ENCODE peak calls at places on chromosomes 13 and 19, in four cellular contexts. One of them, this sample, is unnamed.

GRCh38 chr13:65597839-65598818 is 1632.0 kb downstream of the PCDH9 start:
- DNase-seq in astrocyte of the spinal cord: peak; percentile 68
- DNase-seq in activated CD4-positive, alpha-beta T cell treated with anti-CD3 and anti-CD28 coated beads for 1 hour: no peak
- DNase-seq in HTR-8/SVneo: no peak
- DNase-seq in this sample: peak; percentile 33

GRCh38 chr13:47184311-47184710 is 287.5 kb upstream of the HTR2A start:
- DNase-seq in HTR-8/SVneo: no peak
- DNase-seq in astrocyte of the spinal cord: no peak
- DNase-seq in activated CD4-positive, alpha-beta T cell treated with anti-CD3 and anti-CD28 coated beads for 1 hour: no peak
- DNase-seq in this sample: no peak

GRCh38 chr13:92802776-92803175 is 423.8 kb upstream of the GPC6 start:
- DNase-seq in activated CD4-positive, alpha-beta T cell treated with anti-CD3 and anti-CD28 coated beads for 1 hour: no peak
- DNase-seq in astrocyte of the spinal cord: no peak
- DNase-seq in HTR-8/SVneo: no peak
- DNase-seq in this sample: peak; percentile 2

GRCh38 chr13:41459754-41460111 is 2.4 kb downstream of the RGCC start:
- DNase-seq in astrocyte of the spinal cord: no peak
- DNase-seq in activated CD4-positive, alpha-beta T cell treated with anti-CD3 and anti-CD28 coated beads for 1 hour: no peak
- DNase-seq in HTR-8/SVneo: no peak
- DNase-seq in this sample: no peak

GRCh38 chr19:48858984-48859710 is 9.3 kb downstream of the PLEKHA4 start:
- DNase-seq in activated CD4-positive, alpha-beta T cell treated with anti-CD3 and anti-CD28 coated beads for 1 hour: peak; percentile 73
- DNase-seq in astrocyte of the spinal cord: no peak
- DNase-seq in HTR-8/SVneo: no peak
- DNase-seq in this sample: no peak

GRCh38 chr19:39046037-39046821 is 13.9 kb upstream of the FBXO27 start:
- DNase-seq in HTR-8/SVneo: no peak
- DNase-seq in activated CD4-positive, alpha-beta T cell treated with anti-CD3 and anti-CD28 coated beads for 1 hour: no peak
- DNase-seq in astrocyte of the spinal cord: no peak
- DNase-seq in this sample: peak; percentile 40

GRCh38 chr13:21825186-21825585 is 154.3 kb downstream of the FGF9 start:
- DNase-seq in activated CD4-positive, alpha-beta T cell treated with anti-CD3 and anti-CD28 coated beads for 1 hour: no peak
- DNase-seq in HTR-8/SVneo: no peak
- DNase-seq in astrocyte of the spinal cord: no peak
- DNase-seq in this sample: no peak

GRCh38 chr13:29589234-29589633 is 6.3 kb downstream of the SLC7A1 start:
- DNase-seq in HTR-8/SVneo: peak; percentile 25
- DNase-seq in activated CD4-positive, alpha-beta T cell treated with anti-CD3 and anti-CD28 coated beads for 1 hour: no peak
- DNase-seq in astrocyte of the spinal cord: peak; percentile 72
- DNase-seq in this sample: peak; percentile 78

GRCh38 chr13:28819748-28820098 is 416 bp upstream of the MTUS2 start:
- DNase-seq in activated CD4-positive, alpha-beta T cell treated with anti-CD3 and anti-CD28 coated beads for 1 hour: peak; percentile 17
- DNase-seq in astrocyte of the spinal cord: no peak
- DNase-seq in HTR-8/SVneo: no peak
- DNase-seq in this sample: no peak

GRCh38 chr13:39676315-39676876 is 20.9 kb downstream of the COG6 start:
- DNase-seq in astrocyte of the spinal cord: peak; percentile 62
- DNase-seq in HTR-8/SVneo: peak; percentile 1
- DNase-seq in activated CD4-positive, alpha-beta T cell treated with anti-CD3 and anti-CD28 coated beads for 1 hour: no peak
- DNase-seq in this sample: no peak

GRCh38 chr13:83024955-83025594 is 857.2 kb downstream of the SLITRK1 start:
- DNase-seq in activated CD4-positive, alpha-beta T cell treated with anti-CD3 and anti-CD28 coated beads for 1 hour: no peak
- DNase-seq in HTR-8/SVneo: no peak
- DNase-seq in astrocyte of the spinal cord: no peak
- DNase-seq in this sample: no peak

GRCh38 chr19:17575871-17576757 is 20.7 kb downstream of the COLGALT1 start:
- DNase-seq in HTR-8/SVneo: no peak
- DNase-seq in astrocyte of the spinal cord: no peak
- DNase-seq in activated CD4-positive, alpha-beta T cell treated with anti-CD3 and anti-CD28 coated beads for 1 hour: no peak
- DNase-seq in this sample: no peak

GRCh38 chr13:113299951-113300350 is 2.9 kb downstream of the LAMP1 start:
- DNase-seq in activated CD4-positive, alpha-beta T cell treated with anti-CD3 and anti-CD28 coated beads for 1 hour: no peak
- DNase-seq in HTR-8/SVneo: no peak
- DNase-seq in astrocyte of the spinal cord: no peak
- DNase-seq in this sample: no peak

GRCh38 chr13:27172495-27172842 is 858 bp upstream of the USP12 start:
- DNase-seq in astrocyte of the spinal cord: no peak
- DNase-seq in activated CD4-positive, alpha-beta T cell treated with anti-CD3 and anti-CD28 coated beads for 1 hour: no peak
- DNase-seq in HTR-8/SVneo: no peak
- DNase-seq in this sample: peak; percentile 79

GRCh38 chr13:113548171-113548641 is 36.3 kb upstream of the TFDP1 start:
- DNase-seq in activated CD4-positive, alpha-beta T cell treated with anti-CD3 and anti-CD28 coated beads for 1 hour: no peak
- DNase-seq in astrocyte of the spinal cord: peak; percentile 75
- DNase-seq in HTR-8/SVneo: no peak
- DNase-seq in this sample: no peak

GRCh38 chr19:16051254-16052025 is 24.9 kb upstream of the TPM4 start:
- DNase-seq in activated CD4-positive, alpha-beta T cell treated with anti-CD3 and anti-CD28 coated beads for 1 hour: no peak
- DNase-seq in HTR-8/SVneo: no peak
- DNase-seq in astrocyte of the spinal cord: no peak
- DNase-seq in this sample: no peak

GRCh38 chr13:49409008-49409407 is 34.9 kb downstream of the CAB39L start:
- DNase-seq in activated CD4-positive, alpha-beta T cell treated with anti-CD3 and anti-CD28 coated beads for 1 hour: no peak
- DNase-seq in HTR-8/SVneo: no peak
- DNase-seq in astrocyte of the spinal cord: no peak
- DNase-seq in this sample: no peak

GRCh38 chr19:20367811-20368294 is 197.7 kb downstream of the ZNF737 start:
- DNase-seq in activated CD4-positive, alpha-beta T cell treated with anti-CD3 and anti-CD28 coated beads for 1 hour: no peak
- DNase-seq in HTR-8/SVneo: no peak
- DNase-seq in astrocyte of the spinal cord: no peak
- DNase-seq in this sample: no peak

GRCh38 chr19:15885919-15886318 is 12.0 kb downstream of the CYP4F2 start:
- DNase-seq in astrocyte of the spinal cord: no peak
- DNase-seq in HTR-8/SVneo: no peak
- DNase-seq in activated CD4-positive, alpha-beta T cell treated with anti-CD3 and anti-CD28 coated beads for 1 hour: no peak
- DNase-seq in this sample: no peak

GRCh38 chr13:110677731-110678545 is 28.0 kb downstream of the CARS2 start:
- DNase-seq in activated CD4-positive, alpha-beta T cell treated with anti-CD3 and anti-CD28 coated beads for 1 hour: no peak
- DNase-seq in HTR-8/SVneo: no peak
- DNase-seq in astrocyte of the spinal cord: peak; percentile 22
- DNase-seq in this sample: peak; percentile 70

GRCh38 chr19:29029271-29029670 is 183.7 kb downstream of the UQCRFS1 start:
- DNase-seq in HTR-8/SVneo: no peak
- DNase-seq in astrocyte of the spinal cord: no peak
- DNase-seq in activated CD4-positive, alpha-beta T cell treated with anti-CD3 and anti-CD28 coated beads for 1 hour: no peak
- DNase-seq in this sample: no peak

GRCh38 chr13:99990045-99990977 is 8.7 kb downstream of the ZIC2 start:
- DNase-seq in HTR-8/SVneo: no peak
- DNase-seq in activated CD4-positive, alpha-beta T cell treated with anti-CD3 and anti-CD28 coated beads for 1 hour: no peak
- DNase-seq in astrocyte of the spinal cord: peak; percentile 69
- DNase-seq in this sample: no peak

GRCh38 chr13:28337196-28338045 is 157.5 kb downstream of the FLT1 start:
- DNase-seq in HTR-8/SVneo: no peak
- DNase-seq in activated CD4-positive, alpha-beta T cell treated with anti-CD3 and anti-CD28 coated beads for 1 hour: no peak
- DNase-seq in astrocyte of the spinal cord: peak; percentile 52
- DNase-seq in this sample: no peak

GRCh38 chr19:14559916-14560775 is 11.7 kb downstream of the NDUFB7 start:
- DNase-seq in HTR-8/SVneo: no peak
- DNase-seq in activated CD4-positive, alpha-beta T cell treated with anti-CD3 and anti-CD28 coated beads for 1 hour: no peak
- DNase-seq in astrocyte of the spinal cord: no peak
- DNase-seq in this sample: no peak

GRCh38 chr19:10191347-10191746 is 3.4 kb downstream of the DNMT1 start:
- DNase-seq in astrocyte of the spinal cord: peak; percentile 94
- DNase-seq in activated CD4-positive, alpha-beta T cell treated with anti-CD3 and anti-CD28 coated beads for 1 hour: no peak
- DNase-seq in HTR-8/SVneo: no peak
- DNase-seq in this sample: no peak

GRCh38 chr19:17963936-17964691 is 2.8 kb upstream of the KCNN1 start:
- DNase-seq in HTR-8/SVneo: no peak
- DNase-seq in activated CD4-positive, alpha-beta T cell treated with anti-CD3 and anti-CD28 coated beads for 1 hour: no peak
- DNase-seq in astrocyte of the spinal cord: no peak
- DNase-seq in this sample: no peak

GRCh38 chr19:48922548-48923490 is 10.7 kb upstream of the DHDH start:
- DNase-seq in astrocyte of the spinal cord: no peak
- DNase-seq in activated CD4-positive, alpha-beta T cell treated with anti-CD3 and anti-CD28 coated beads for 1 hour: no peak
- DNase-seq in HTR-8/SVneo: no peak
- DNase-seq in this sample: no peak

GRCh38 chr13:59722580-59722900 is 441.2 kb downstream of the DIAPH3 start:
- DNase-seq in astrocyte of the spinal cord: no peak
- DNase-seq in activated CD4-positive, alpha-beta T cell treated with anti-CD3 and anti-CD28 coated beads for 1 hour: no peak
- DNase-seq in HTR-8/SVneo: no peak
- DNase-seq in this sample: no peak

GRCh38 chr13:37868691-37869505 is 674 bp downstream of the TRPC4 start:
- DNase-seq in activated CD4-positive, alpha-beta T cell treated with anti-CD3 and anti-CD28 coated beads for 1 hour: no peak
- DNase-seq in HTR-8/SVneo: no peak
- DNase-seq in astrocyte of the spinal cord: peak; percentile 46
- DNase-seq in this sample: no peak

GRCh38 chr19:5403968-5404640 is 51.1 kb upstream of the ZNRF4 start:
- DNase-seq in HTR-8/SVneo: peak; percentile 80
- DNase-seq in activated CD4-positive, alpha-beta T cell treated with anti-CD3 and anti-CD28 coated beads for 1 hour: peak; percentile 13
- DNase-seq in astrocyte of the spinal cord: peak; percentile 84
- DNase-seq in this sample: peak; percentile 64

GRCh38 chr19:3458595-3459284 is 21.6 kb downstream of the SMIM24 start:
- DNase-seq in activated CD4-positive, alpha-beta T cell treated with anti-CD3 and anti-CD28 coated beads for 1 hour: no peak
- DNase-seq in astrocyte of the spinal cord: peak; percentile 17
- DNase-seq in HTR-8/SVneo: no peak
- DNase-seq in this sample: no peak

GRCh38 chr19:46447824-46448223 is 19.1 kb upstream of the PNMA8C start:
- DNase-seq in HTR-8/SVneo: no peak
- DNase-seq in astrocyte of the spinal cord: no peak
- DNase-seq in activated CD4-positive, alpha-beta T cell treated with anti-CD3 and anti-CD28 coated beads for 1 hour: no peak
- DNase-seq in this sample: no peak

GRCh38 chr19:42420055-42420544 is 7.1 kb downstream of the LIPE start:
- DNase-seq in HTR-8/SVneo: peak; percentile 41
- DNase-seq in astrocyte of the spinal cord: no peak
- DNase-seq in activated CD4-positive, alpha-beta T cell treated with anti-CD3 and anti-CD28 coated beads for 1 hour: peak; percentile 63
- DNase-seq in this sample: peak; percentile 12

GRCh38 chr13:75372517-75372916 is 109.5 kb downstream of the TBC1D4 start:
- DNase-seq in astrocyte of the spinal cord: peak; percentile 67
- DNase-seq in HTR-8/SVneo: peak; percentile 15
- DNase-seq in activated CD4-positive, alpha-beta T cell treated with anti-CD3 and anti-CD28 coated beads for 1 hour: no peak
- DNase-seq in this sample: peak; percentile 36